ENCODE peak calls at places on chromosomes 5 and 9, in nine cellular contexts. One of them, this sample, is unnamed.

GRCh38 chr5:172834570-172835245 is 657 bp downstream of the ERGIC1 start:
- DNase-seq in GM23338: peak; percentile 82
- DNase-seq in PC-3: no peak
- DNase-seq in HCT116: no peak
- DNase-seq in PC-9: no peak
- DNase-seq in Karpas-422: peak; percentile 56
- DNase-seq in OCI-LY7: peak; percentile 53
- DNase-seq in SK-N-SH: peak; percentile 64
- DNase-seq in hepatocyte: peak; percentile 46
- DNase-seq in this sample: peak; percentile 73

GRCh38 chr5:118070041-118070440 is 918.3 kb downstream of the DTWD2 start:
- DNase-seq in GM23338: peak; percentile 42
- DNase-seq in PC-3: no peak
- DNase-seq in HCT116: no peak
- DNase-seq in PC-9: no peak
- DNase-seq in Karpas-422: no peak
- DNase-seq in OCI-LY7: no peak
- DNase-seq in SK-N-SH: no peak
- DNase-seq in hepatocyte: no peak
- DNase-seq in this sample: no peak

GRCh38 chr9:20009606-20010005 is 220.8 kb upstream of the SLC24A2 start:
- DNase-seq in GM23338: no peak
- DNase-seq in PC-3: no peak
- DNase-seq in HCT116: no peak
- DNase-seq in PC-9: no peak
- DNase-seq in Karpas-422: no peak
- DNase-seq in OCI-LY7: no peak
- DNase-seq in SK-N-SH: no peak
- DNase-seq in hepatocyte: no peak
- DNase-seq in this sample: no peak

GRCh38 chr5:32543291-32543690 is 42.1 kb upstream of the SUB1 start:
- DNase-seq in GM23338: no peak
- DNase-seq in PC-3: no peak
- DNase-seq in HCT116: no peak
- DNase-seq in PC-9: no peak
- DNase-seq in Karpas-422: no peak
- DNase-seq in OCI-LY7: no peak
- DNase-seq in SK-N-SH: no peak
- DNase-seq in hepatocyte: no peak
- DNase-seq in this sample: no peak

GRCh38 chr5:75985077-75985476 is 98.1 kb upstream of the SV2C start:
- DNase-seq in GM23338: peak; percentile 21
- DNase-seq in PC-3: no peak
- DNase-seq in HCT116: no peak
- DNase-seq in PC-9: no peak
- DNase-seq in Karpas-422: no peak
- DNase-seq in OCI-LY7: no peak
- DNase-seq in SK-N-SH: no peak
- DNase-seq in hepatocyte: no peak
- DNase-seq in this sample: no peak

GRCh38 chr9:16811987-16812685 is 58.3 kb downstream of the BNC2 start:
- DNase-seq in GM23338: peak; percentile 29
- DNase-seq in PC-3: no peak
- DNase-seq in HCT116: no peak
- DNase-seq in PC-9: no peak
- DNase-seq in Karpas-422: no peak
- DNase-seq in OCI-LY7: no peak
- DNase-seq in SK-N-SH: no peak
- DNase-seq in hepatocyte: no peak
- DNase-seq in this sample: no peak

GRCh38 chr9:91100878-91101450 is 260.8 kb downstream of the AUH start:
- DNase-seq in GM23338: no peak
- DNase-seq in PC-3: no peak
- DNase-seq in HCT116: no peak
- DNase-seq in PC-9: no peak
- DNase-seq in Karpas-422: no peak
- DNase-seq in OCI-LY7: no peak
- DNase-seq in SK-N-SH: no peak
- DNase-seq in hepatocyte: no peak
- DNase-seq in this sample: no peak

GRCh38 chr5:25362799-25363198 is 718.0 kb upstream of the CDH10 start:
- DNase-seq in GM23338: no peak
- DNase-seq in PC-3: peak; percentile 64
- DNase-seq in HCT116: no peak
- DNase-seq in PC-9: no peak
- DNase-seq in Karpas-422: no peak
- DNase-seq in OCI-LY7: no peak
- DNase-seq in SK-N-SH: no peak
- DNase-seq in hepatocyte: no peak
- DNase-seq in this sample: no peak

GRCh38 chr9:12884736-12885395 is 110.0 kb downstream of the LURAP1L start:
- DNase-seq in GM23338: peak; percentile 57
- DNase-seq in PC-3: peak; percentile 84
- DNase-seq in HCT116: peak; percentile 55
- DNase-seq in PC-9: peak; percentile 34
- DNase-seq in Karpas-422: no peak
- DNase-seq in OCI-LY7: no peak
- DNase-seq in SK-N-SH: peak; percentile 29
- DNase-seq in hepatocyte: peak; percentile 51
- DNase-seq in this sample: peak; percentile 85

GRCh38 chr5:107456281-107456715 is 214.4 kb downstream of the EFNA5 start:
- DNase-seq in GM23338: no peak
- DNase-seq in PC-3: no peak
- DNase-seq in HCT116: no peak
- DNase-seq in PC-9: no peak
- DNase-seq in Karpas-422: no peak
- DNase-seq in OCI-LY7: no peak
- DNase-seq in SK-N-SH: no peak
- DNase-seq in hepatocyte: no peak
- DNase-seq in this sample: no peak

GRCh38 chr5:118336468-118336867 is 651.9 kb downstream of the DTWD2 start:
- DNase-seq in GM23338: no peak
- DNase-seq in PC-3: no peak
- DNase-seq in HCT116: no peak
- DNase-seq in PC-9: no peak
- DNase-seq in Karpas-422: no peak
- DNase-seq in OCI-LY7: no peak
- DNase-seq in SK-N-SH: no peak
- DNase-seq in hepatocyte: no peak
- DNase-seq in this sample: no peak

GRCh38 chr9:137461316-137461662 is 2.2 kb upstream of the NSMF start:
- DNase-seq in GM23338: no peak
- DNase-seq in PC-3: no peak
- DNase-seq in HCT116: no peak
- DNase-seq in PC-9: no peak
- DNase-seq in Karpas-422: no peak
- DNase-seq in OCI-LY7: no peak
- DNase-seq in SK-N-SH: no peak
- DNase-seq in hepatocyte: no peak
- DNase-seq in this sample: no peak

GRCh38 chr5:17340363-17340762 is 122.9 kb downstream of the BASP1 start:
- DNase-seq in GM23338: no peak
- DNase-seq in PC-3: no peak
- DNase-seq in HCT116: no peak
- DNase-seq in PC-9: no peak
- DNase-seq in Karpas-422: no peak
- DNase-seq in OCI-LY7: no peak
- DNase-seq in SK-N-SH: no peak
- DNase-seq in hepatocyte: no peak
- DNase-seq in this sample: peak; percentile 6

GRCh38 chr5:67147768-67148167 is 48.8 kb downstream of the CD180 start:
- DNase-seq in GM23338: no peak
- DNase-seq in PC-3: no peak
- DNase-seq in HCT116: no peak
- DNase-seq in PC-9: no peak
- DNase-seq in Karpas-422: no peak
- DNase-seq in OCI-LY7: no peak
- DNase-seq in SK-N-SH: no peak
- DNase-seq in hepatocyte: no peak
- DNase-seq in this sample: peak; percentile 26

GRCh38 chr9:18855636-18856035 is 177.4 kb downstream of the SAXO1 start:
- DNase-seq in GM23338: no peak
- DNase-seq in PC-3: no peak
- DNase-seq in HCT116: no peak
- DNase-seq in PC-9: no peak
- DNase-seq in Karpas-422: no peak
- DNase-seq in OCI-LY7: no peak
- DNase-seq in SK-N-SH: no peak
- DNase-seq in hepatocyte: no peak
- DNase-seq in this sample: no peak

GRCh38 chr9:35271637-35272036 is 109.8 kb downstream of the UNC13B start:
- DNase-seq in GM23338: no peak
- DNase-seq in PC-3: no peak
- DNase-seq in HCT116: no peak
- DNase-seq in PC-9: no peak
- DNase-seq in Karpas-422: no peak
- DNase-seq in OCI-LY7: no peak
- DNase-seq in SK-N-SH: no peak
- DNase-seq in hepatocyte: no peak
- DNase-seq in this sample: no peak

GRCh38 chr5:5239191-5239590 is 99.1 kb downstream of the ADAMTS16 start:
- DNase-seq in GM23338: no peak
- DNase-seq in PC-3: no peak
- DNase-seq in HCT116: no peak
- DNase-seq in PC-9: no peak
- DNase-seq in Karpas-422: no peak
- DNase-seq in OCI-LY7: no peak
- DNase-seq in SK-N-SH: no peak
- DNase-seq in hepatocyte: no peak
- DNase-seq in this sample: no peak

GRCh38 chr5:5246736-5247135 is 106.6 kb downstream of the ADAMTS16 start:
- DNase-seq in GM23338: no peak
- DNase-seq in PC-3: no peak
- DNase-seq in HCT116: no peak
- DNase-seq in PC-9: no peak
- DNase-seq in Karpas-422: no peak
- DNase-seq in OCI-LY7: no peak
- DNase-seq in SK-N-SH: no peak
- DNase-seq in hepatocyte: no peak
- DNase-seq in this sample: no peak

GRCh38 chr5:5242056-5242455 is 101.9 kb downstream of the ADAMTS16 start:
- DNase-seq in GM23338: peak; percentile 11
- DNase-seq in PC-3: no peak
- DNase-seq in HCT116: no peak
- DNase-seq in PC-9: no peak
- DNase-seq in Karpas-422: no peak
- DNase-seq in OCI-LY7: no peak
- DNase-seq in SK-N-SH: no peak
- DNase-seq in hepatocyte: no peak
- DNase-seq in this sample: no peak

GRCh38 chr5:5240234-5240633 is 100.1 kb downstream of the ADAMTS16 start:
- DNase-seq in GM23338: no peak
- DNase-seq in PC-3: no peak
- DNase-seq in HCT116: no peak
- DNase-seq in PC-9: no peak
- DNase-seq in Karpas-422: no peak
- DNase-seq in OCI-LY7: no peak
- DNase-seq in SK-N-SH: no peak
- DNase-seq in hepatocyte: no peak
- DNase-seq in this sample: no peak

DNA sequence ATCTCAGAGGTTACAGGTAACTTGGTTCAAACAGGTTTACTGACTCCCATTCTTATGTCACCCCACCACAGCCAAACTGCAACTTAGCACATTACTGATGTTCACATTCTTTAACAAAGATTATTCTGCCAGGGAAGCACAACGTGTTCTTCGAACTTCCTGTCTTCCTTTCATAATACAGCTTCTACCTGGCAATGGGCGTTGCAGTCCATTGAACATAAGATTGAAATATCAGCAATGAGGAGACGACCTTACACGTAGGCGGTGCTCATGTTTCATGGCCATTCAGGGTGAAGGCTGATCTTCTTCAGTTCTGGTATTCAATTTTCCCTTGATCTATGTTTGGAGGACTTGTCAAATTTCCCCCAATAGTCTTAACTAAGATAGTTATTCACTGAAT is 104.5 kb downstream of the ADAMTS16 start:
- DNase-seq in GM23338: no peak
- DNase-seq in PC-3: no peak
- DNase-seq in HCT116: no peak
- DNase-seq in PC-9: no peak
- DNase-seq in Karpas-422: no peak
- DNase-seq in OCI-LY7: no peak
- DNase-seq in SK-N-SH: no peak
- DNase-seq in hepatocyte: no peak
- DNase-seq in this sample: no peak
- H3K9me2 ChIP-seq in GM23338: no peaks in the 10 kb centered on the region
- H3K9me2 ChIP-seq in PC-3: no peaks in the 10 kb centered on the region
- H3K9me2 ChIP-seq in HCT116: no peaks in the 10 kb centered on the region
- H3K9me2 ChIP-seq in PC-9: no peaks in the 10 kb centered on the region
- H3K9me2 ChIP-seq in Karpas-422: no peaks in the 10 kb centered on the region
- H3K9me2 ChIP-seq in OCI-LY7: no peaks in the 10 kb centered on the region
- H3K9me2 ChIP-seq in SK-N-SH: no peaks in the 10 kb centered on the region
- H3K9me2 ChIP-seq in hepatocyte: no peaks in the 10 kb centered on the region
- H3K9me2 ChIP-seq in this sample: no peaks in the 10 kb centered on the region

GRCh38 chr5:37208883-37209808 is 40.0 kb downstream of the CPLANE1 start:
- DNase-seq in GM23338: peak; percentile 33
- DNase-seq in PC-3: no peak
- DNase-seq in HCT116: no peak
- DNase-seq in PC-9: no peak
- DNase-seq in Karpas-422: no peak
- DNase-seq in OCI-LY7: no peak
- DNase-seq in SK-N-SH: no peak
- DNase-seq in hepatocyte: no peak
- DNase-seq in this sample: peak; percentile 76
- H3K4me3 ChIP-seq in GM23338: no peak overlapping the region
- H3K4me3 ChIP-seq in PC-3: no peak overlapping the region
- H3K4me3 ChIP-seq in HCT116: no peak overlapping the region
- H3K4me3 ChIP-seq in PC-9: no peak overlapping the region
- H3K4me3 ChIP-seq in Karpas-422: no peak overlapping the region
- H3K4me3 ChIP-seq in OCI-LY7: no peak overlapping the region
- H3K4me3 ChIP-seq in SK-N-SH: no peak overlapping the region
- H3K4me3 ChIP-seq in hepatocyte: no peak overlapping the region
- H3K4me3 ChIP-seq in this sample: peak overlapping the region; percentile 63

DNA sequence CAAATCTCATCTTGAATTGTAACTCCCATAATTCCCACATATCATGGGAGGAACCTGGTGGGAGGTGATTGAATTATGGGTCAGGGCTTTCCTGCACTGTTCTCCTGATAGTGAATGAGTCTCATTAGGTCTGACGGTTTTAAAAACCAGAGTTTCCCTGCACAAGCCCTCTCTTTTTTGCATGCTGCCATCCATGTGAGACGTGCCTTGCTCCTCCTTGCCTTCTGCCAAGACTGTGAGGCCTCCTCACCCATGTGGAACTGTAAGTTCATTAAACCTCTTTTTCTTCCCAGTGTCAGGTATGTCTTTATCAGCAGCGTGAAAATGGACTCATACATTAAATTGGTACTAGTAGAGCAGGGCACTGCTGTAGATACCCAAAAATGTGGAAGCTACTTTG is 22.4 kb upstream of the KDM4C start:
- DNase-seq in GM23338: no peak
- DNase-seq in PC-3: no peak
- DNase-seq in HCT116: no peak
- DNase-seq in PC-9: no peak
- DNase-seq in Karpas-422: no peak
- DNase-seq in OCI-LY7: no peak
- DNase-seq in SK-N-SH: no peak
- DNase-seq in hepatocyte: no peak
- DNase-seq in this sample: no peak
- H3K9me2 ChIP-seq in GM23338: no peaks in the 10 kb centered on the region
- H3K9me2 ChIP-seq in PC-3: no peaks in the 10 kb centered on the region
- H3K9me2 ChIP-seq in HCT116: no peaks in the 10 kb centered on the region
- H3K9me2 ChIP-seq in PC-9: no peaks in the 10 kb centered on the region
- H3K9me2 ChIP-seq in Karpas-422: no peaks in the 10 kb centered on the region
- H3K9me2 ChIP-seq in OCI-LY7: no peaks in the 10 kb centered on the region
- H3K9me2 ChIP-seq in SK-N-SH: no peaks in the 10 kb centered on the region
- H3K9me2 ChIP-seq in hepatocyte: no peaks in the 10 kb centered on the region
- H3K9me2 ChIP-seq in this sample: no peaks in the 10 kb centered on the region

GRCh38 chr9:14323969-14324366 is 10.0 kb upstream of the NFIB start:
- DNase-seq in GM23338: no peak
- DNase-seq in PC-3: no peak
- DNase-seq in HCT116: no peak
- DNase-seq in PC-9: no peak
- DNase-seq in Karpas-422: no peak
- DNase-seq in OCI-LY7: no peak
- DNase-seq in SK-N-SH: no peak
- DNase-seq in hepatocyte: no peak
- DNase-seq in this sample: no peak
- H3K4me3 ChIP-seq in GM23338: no peak overlapping the region
- H3K4me3 ChIP-seq in PC-3: no peak overlapping the region
- H3K4me3 ChIP-seq in HCT116: no peak overlapping the region
- H3K4me3 ChIP-seq in PC-9: peak overlapping the region; percentile 73
- H3K4me3 ChIP-seq in Karpas-422: no peak overlapping the region
- H3K4me3 ChIP-seq in OCI-LY7: no peak overlapping the region
- H3K4me3 ChIP-seq in SK-N-SH: no peak overlapping the region
- H3K4me3 ChIP-seq in hepatocyte: no peak overlapping the region
- H3K4me3 ChIP-seq in this sample: no peak overlapping the region

This sample was measured in GM23248.